ENCODE peak calls at places on chromosomes 11 and 22, in four cellular contexts. M is K562, R is HCT116, Y is HepG2. E is an unnamed sample. For H3K4me1, the result is how much of the 10 kb centered on the place peaks cover.

GRCh38 chr11:134004406-134005197 is 47.8 kb upstream of the IGSF9B start:
- DNase-seq in M (no peak), R (no peak), Y (no peak), E (no peak)

GRCh38 chr11:77197626-77198320 is 69.7 kb downstream of the MYO7A start:
- DNase-seq in M (no peak), R (no peak), Y (no peak), E (no peak)

GRCh38 chr11:2512431-2513407 is 67.9 kb downstream of the KCNQ1 start:
- DNase-seq in M (no peak), R (no peak), Y (no peak), E (no peak)

GRCh38 chr11:126416542-126417090 is 61.1 kb downstream of the ST3GAL4 start:
- DNase-seq in M (no peak), R (no peak), Y (no peak), E (no peak)

GRCh38 chr22:38437416-38437815 is 17.6 kb downstream of the KCNJ4 start:
- DNase-seq in M (no peak), R (no peak), Y (peak), E (no peak)

GRCh38 chr11:7555067-7555699 is 41.4 kb downstream of the PPFIBP2 start:
- DNase-seq in M (no peak), R (no peak), Y (no peak), E (no peak)

GRCh38 chr11:61477126-61477525 is 31.4 kb upstream of the LRRC10B start:
- DNase-seq in M (no peak), R (no peak), Y (no peak), E (no peak)

GRCh38 chr11:118060081-118060661 is 16.7 kb upstream of the TMPRSS4 start:
- DNase-seq in M (no peak), R (no peak), Y (no peak), E (no peak)

GRCh38 chr22:43782448-43782847 is 29.7 kb downstream of the EFCAB6 start:
- DNase-seq in M (no peak), R (no peak), Y (no peak), E (no peak)

GRCh38 chr11:127492025-127492424 is 491.5 kb upstream of the KIRREL3 start:
- DNase-seq in M (no peak), R (no peak), Y (no peak), E (no peak)

GRCh38 chr11:109033627-109034340 is 368.9 kb downstream of the DDX10 start:
- DNase-seq in M (no peak), R (no peak), Y (no peak), E (no peak)

GRCh38 chr22:41290262-41291221 is 4.6 kb upstream of the RANGAP1 start:
- DNase-seq in M (no peak), R (no peak), Y (peak), E (peak)

GRCh38 chr11:86438685-86439084 is 64.0 kb downstream of the CCDC81 start:
- DNase-seq in M (peak), R (no peak), Y (no peak), E (no peak)

DNA sequence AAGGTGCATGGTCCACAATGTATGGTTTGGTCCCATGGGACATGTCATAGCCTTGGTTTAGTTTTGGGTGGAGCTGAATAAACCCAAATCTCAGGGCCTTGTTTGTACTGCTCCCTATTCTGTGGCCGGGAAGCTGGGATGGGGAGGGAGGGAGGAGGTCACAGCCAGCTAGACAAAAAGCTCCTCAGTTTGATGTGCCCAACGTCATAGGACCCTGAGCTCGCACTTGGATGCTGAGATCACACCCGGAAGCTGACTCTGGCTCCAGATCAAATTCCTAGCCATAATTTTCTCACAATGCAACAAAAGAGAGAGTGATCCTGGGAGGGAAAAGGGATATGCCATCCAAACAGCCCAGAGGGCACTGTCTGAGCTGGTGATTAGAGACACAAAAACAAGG is 1.5 kb downstream of the HSPB2 start:
- DNase-seq in M (no peak), R (no peak), Y (peak), E (no peak)
- TF ChIP-seq SIN3A in M (no peak), R (no peak), Y (no peak), E (no peak)

GRCh38 chr22:20590477-20591294 is 83.3 kb downstream of the MED15 start:
- DNase-seq in M (no peak), R (no peak), Y (no peak), E (no peak)
- H3K4me1 ChIP-seq in M (under half), R (under half), Y (under half), E (under half)

DNA sequence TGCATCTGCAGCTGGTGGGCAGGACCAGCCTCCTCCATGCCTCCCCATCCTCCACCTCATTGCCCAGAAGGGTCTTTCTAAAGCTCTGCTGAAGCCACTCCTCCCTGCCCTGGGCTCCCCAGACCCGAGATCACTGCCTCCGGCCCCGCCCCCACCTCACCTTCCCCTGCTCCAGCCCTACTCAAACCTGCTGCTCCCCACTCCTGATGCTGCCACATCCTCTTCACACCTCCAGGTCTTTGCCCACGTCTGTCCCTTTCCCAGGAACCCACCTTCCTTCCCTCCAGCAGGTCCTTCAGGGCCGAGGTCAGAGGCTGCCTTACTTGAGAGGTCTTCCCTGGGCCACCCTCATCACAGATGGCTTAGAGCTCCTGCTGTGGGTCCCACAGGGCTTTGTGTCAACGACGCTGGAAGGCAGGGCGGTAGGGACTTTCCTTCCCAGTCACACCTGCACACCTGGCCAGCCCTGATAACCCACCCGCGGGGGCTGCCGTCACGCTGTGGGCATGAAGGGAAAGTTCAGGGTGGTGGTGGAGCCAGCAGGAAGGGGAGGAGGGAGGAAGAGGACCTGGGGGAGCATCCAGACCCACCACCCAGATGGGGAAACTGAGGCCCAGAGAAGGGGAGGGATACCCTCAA is 11.9 kb downstream of the WNT7B start:
- DNase-seq in M (no peak), R (no peak), Y (no peak), E (no peak)
- TF ChIP-seq TCF7L2 in M (no peak), R (no peak), Y (no peak), E (no peak)

DNA sequence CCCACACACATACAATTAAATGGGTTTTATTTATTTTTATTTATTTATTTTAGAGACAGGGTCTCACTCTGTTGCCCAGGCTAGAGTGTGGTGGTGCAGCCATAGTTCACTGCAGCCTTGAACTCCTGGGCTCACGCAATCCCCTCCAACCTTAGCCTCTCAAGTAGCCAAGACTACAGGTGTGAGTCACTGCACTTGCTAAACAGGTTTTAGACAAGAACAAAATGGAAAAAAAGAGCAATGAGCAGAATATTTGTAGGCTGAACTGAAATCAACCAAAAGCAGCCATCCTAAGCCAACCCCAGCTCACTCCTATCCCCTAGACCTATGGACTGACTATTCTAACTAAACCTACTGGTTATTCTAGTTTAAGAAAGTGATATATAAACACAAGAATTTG is 37.8 kb downstream of the MRE11 start:
- DNase-seq in M (no peak), R (peak), Y (no peak), E (no peak)
- TF ChIP-seq SIN3A in M (no peak), R (no peak), Y (no peak), E (no peak)

DNA sequence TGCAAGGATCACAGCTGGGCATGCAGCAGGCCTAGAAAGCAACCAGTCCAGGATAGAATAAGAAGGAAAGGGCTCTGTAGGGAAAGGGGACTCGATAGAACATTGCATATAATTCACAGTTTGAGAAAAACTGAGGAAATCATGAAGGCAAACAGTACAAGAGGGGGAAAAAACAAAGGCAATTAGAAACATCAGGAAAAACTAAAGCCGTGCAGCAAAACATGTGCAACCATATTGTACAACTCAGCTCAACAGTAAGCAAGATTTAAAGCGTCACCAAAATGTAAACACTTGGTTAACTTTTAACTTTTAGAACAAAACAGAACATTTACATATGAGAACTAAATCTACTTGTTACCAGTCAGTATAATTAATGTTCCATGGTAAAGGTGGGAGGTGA is 8.5 kb downstream of the APOL3 start:
- DNase-seq in M (no peak), R (no peak), Y (no peak), E (no peak)
- H3K4me1 ChIP-seq in M (under half), R (under half), Y (half or more), E (under half)

GRCh38 chr22:20783300-20783673 is 9.4 kb downstream of the SERPIND1 start:
- DNase-seq in M (no peak), R (no peak), Y (no peak), E (no peak)

GRCh38 chr22:20782083-20782482 is 8.2 kb downstream of the SERPIND1 start:
- DNase-seq in M (no peak), R (no peak), Y (no peak), E (no peak)

GRCh38 chr22:20782601-20783299 is 8.8 kb downstream of the SERPIND1 start:
- DNase-seq in M (no peak), R (no peak), Y (no peak), E (no peak)

GRCh38 chr22:20779813-20780148 is 5.9 kb downstream of the SERPIND1 start:
- DNase-seq in M (no peak), R (no peak), Y (no peak), E (no peak)

GRCh38 chr22:20781272-20781990 is 7.5 kb downstream of the SERPIND1 start:
- DNase-seq in M (peak), R (no peak), Y (no peak), E (no peak)
- TF ChIP-seq TCF7L2 in M (no peak), R (no peak), Y (no peak), E (no peak)

DNA sequence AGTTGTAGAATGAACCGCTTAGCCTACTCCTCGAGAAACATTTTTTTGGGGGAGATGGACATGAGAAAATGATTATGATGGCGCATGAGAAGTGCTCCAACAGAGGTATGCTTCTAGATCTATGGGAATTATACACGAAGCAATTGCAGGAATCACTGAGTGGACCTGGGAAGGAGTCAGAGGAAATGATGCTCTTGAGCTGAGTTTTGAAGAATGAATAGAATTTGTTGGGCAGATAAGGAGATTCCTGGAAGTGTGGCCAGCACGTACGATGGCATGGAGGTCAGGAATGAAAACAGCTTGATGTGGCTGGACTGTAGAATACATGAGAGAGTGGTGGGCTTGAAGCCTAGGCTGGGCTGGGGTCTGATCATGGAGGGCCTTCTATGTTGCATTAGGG is 31.7 kb downstream of the ADAMTS15 start:
- DNase-seq in M (no peak), R (no peak), Y (no peak), E (no peak)
- TF ChIP-seq SIN3A in M (no peak), R (no peak), Y (no peak), E (no peak)

GRCh38 chr11:44565746-44566558 is 489 bp downstream of the CD82 start:
- DNase-seq in M (no peak), R (no peak), Y (no peak), E (no peak)

GRCh38 chr11:44568358-44568705 is 2.9 kb downstream of the CD82 start:
- DNase-seq in M (no peak), R (no peak), Y (no peak), E (no peak)

GRCh38 chr11:44567876-44568256 is 2.4 kb downstream of the CD82 start:
- DNase-seq in M (no peak), R (no peak), Y (no peak), E (no peak)

GRCh38 chr11:44566559-44566949 is 1.1 kb downstream of the CD82 start:
- DNase-seq in M (no peak), R (no peak), Y (no peak), E (no peak)

GRCh38 chr11:44566952-44567875 is 1.8 kb downstream of the CD82 start:
- DNase-seq in M (no peak), R (no peak), Y (no peak), E (no peak)
- H3K4me1 ChIP-seq in M (under half), R (under half), Y (under half), E (under half)

GRCh38 chr11:12094872-12095800 is 15.3 kb upstream of the MICAL2 start:
- DNase-seq in M (peak), R (no peak), Y (no peak), E (no peak)
- TF ChIP-seq TCF7L2 in M (no peak), R (no peak), Y (no peak), E (no peak)

GRCh38 chr11:45885921-45886721 is 670 bp downstream of the MAPK8IP1 start:
- DNase-seq in M (no peak), R (no peak), Y (no peak), E (no peak)
- TF ChIP-seq SIN3A in M (no peak), R (no peak), Y (no peak), E (no peak)